ENCODE peak calls at places on chromosomes 12 and 14, in ten cellular contexts. T is frontal cortex; W is M059J; B is activated T-cell treated with anti-CD3 and anti-CD28 coated beads for 1 hour; U is stimulated activated CD4-positive, alpha-beta T cell treated with anti-CD3 and anti-CD28 coated beads, Interleukin-1b, Interleukin-23, amount 100 ng/mL, for 1 hour; E is fibroblast of lung; A is endodermal cell; P is A549; I is ACHN; L is Caco-2. O is an unnamed sample.

GRCh38 chr12:18277196-18277595 is 15.9 kb downstream of the PIK3C2G start:
- DNase-seq in T (no peak), W (no peak), B (no peak), U (no peak), E (peak; percentile 18), A (no peak), P (no peak), I (no peak), L (no peak), O (no peak)

GRCh38 chr14:72845675-72846074 is 48.2 kb downstream of the DPF3 start:
- DNase-seq in T (no peak), W (no peak), B (no peak), U (no peak), E (no peak), A (no peak), P (no peak), I (no peak), L (no peak), O (no peak)

GRCh38 chr12:124518051-124518932 is 49.1 kb downstream of the NCOR2 start:
- DNase-seq in T (peak; percentile 91), W (peak; percentile 99), B (no peak), U (no peak), E (peak; percentile 100), A (peak; percentile 78), P (peak; percentile 98), I (peak; percentile 100), L (no peak), O (peak; percentile 97)

GRCh38 chr14:97723834-97724770 is 926.9 kb downstream of the VRK1 start:
- DNase-seq in T (no peak), W (no peak), B (no peak), U (no peak), E (no peak), A (no peak), P (no peak), I (no peak), L (no peak), O (peak; percentile 28)

GRCh38 chr14:99604766-99605298 is 825 bp upstream of the CCDC85C start:
- DNase-seq in T (peak; percentile 50), W (peak; percentile 49), B (no peak), U (no peak), E (peak; percentile 48), A (no peak), P (peak; percentile 56), I (peak; percentile 57), L (peak; percentile 56), O (no peak)

GRCh38 chr14:90593254-90594040 is 196.6 kb downstream of the CALM1 start:
- DNase-seq in T (no peak), W (no peak), B (no peak), U (no peak), E (no peak), A (no peak), P (no peak), I (no peak), L (no peak), O (no peak)

GRCh38 chr12:38149395-38150073 is 167.0 kb upstream of the ALG10B start:
- DNase-seq in T (no peak), W (peak; percentile 84), B (no peak), U (no peak), E (no peak), A (no peak), P (no peak), I (peak; percentile 100), L (no peak), O (no peak)

GRCh38 chr14:52840916-52841315 is 49.5 kb upstream of the GNPNAT1 start:
- DNase-seq in T (peak; percentile 15), W (peak; percentile 72), B (no peak), U (no peak), E (peak; percentile 62), A (no peak), P (peak; percentile 33), I (no peak), L (no peak), O (peak; percentile 47)

GRCh38 chr12:106267535-106267934 is 19.7 kb upstream of the CKAP4 start:
- DNase-seq in T (no peak), W (no peak), B (no peak), U (no peak), E (no peak), A (no peak), P (no peak), I (no peak), L (no peak), O (no peak)

GRCh38 chr12:42097971-42098370 is 46.7 kb downstream of the GXYLT1 start:
- DNase-seq in T (no peak), W (no peak), B (no peak), U (no peak), E (no peak), A (no peak), P (no peak), I (peak; percentile 58), L (no peak), O (no peak)

GRCh38 chr12:70787612-70788011 is 132.9 kb downstream of the PTPRR start:
- DNase-seq in T (no peak), W (no peak), B (no peak), U (no peak), E (no peak), A (no peak), P (no peak), I (no peak), L (no peak), O (no peak)

GRCh38 chr12:47378907-47379306 is 299.1 kb upstream of the AMIGO2 start:
- DNase-seq in T (no peak), W (no peak), B (no peak), U (no peak), E (peak; percentile 37), A (no peak), P (no peak), I (no peak), L (no peak), O (no peak)

GRCh38 chr12:58470266-58471010 is 449.9 kb downstream of the LRIG3 start:
- DNase-seq in T (no peak), W (no peak), B (no peak), U (no peak), E (no peak), A (no peak), P (no peak), I (no peak), L (no peak), O (no peak)

GRCh38 chr12:5452569-5452968 is 20.7 kb downstream of the NTF3 start:
- DNase-seq in T (no peak), W (no peak), B (no peak), U (no peak), E (no peak), A (no peak), P (no peak), I (no peak), L (no peak), O (no peak)

GRCh38 chr12:50117057-50117622 is 5.1 kb downstream of the COX14 start:
- DNase-seq in T (no peak), W (no peak), B (no peak), U (no peak), E (no peak), A (no peak), P (no peak), I (no peak), L (no peak), O (no peak)

GRCh38 chr12:5441497-5442236 is 9.8 kb downstream of the NTF3 start:
- DNase-seq in T (no peak), W (peak; percentile 97), B (no peak), U (no peak), E (peak; percentile 83), A (peak; percentile 77), P (no peak), I (peak; percentile 97), L (no peak), O (no peak)

GRCh38 chr14:61586539-61587396 is 108.5 kb upstream of the HIF1A start:
- DNase-seq in T (no peak), W (peak; percentile 52), B (no peak), U (no peak), E (peak; percentile 73), A (peak; percentile 17), P (no peak), I (no peak), L (no peak), O (peak; percentile 75)

GRCh38 chr14:38079268-38079667 is 128.4 kb upstream of the SSTR1 start:
- DNase-seq in T (no peak), W (peak; percentile 21), B (no peak), U (no peak), E (no peak), A (no peak), P (peak; percentile 6), I (peak; percentile 84), L (no peak), O (peak; percentile 62)

GRCh38 chr12:90333939-90334338 is 621.0 kb downstream of the CCER1 start:
- DNase-seq in T (no peak), W (peak; percentile 47), B (no peak), U (no peak), E (peak; percentile 32), A (no peak), P (no peak), I (no peak), L (no peak), O (peak; percentile 63)

GRCh38 chr14:54322241-54322640 is 74.6 kb upstream of the CDKN3 start:
- DNase-seq in T (no peak), W (no peak), B (no peak), U (no peak), E (peak; percentile 67), A (no peak), P (no peak), I (no peak), L (no peak), O (no peak)

GRCh38 chr12:64633940-64634337 is 23.6 kb downstream of the RASSF3 start:
- DNase-seq in T (no peak), W (peak; percentile 81), B (no peak), U (no peak), E (peak; percentile 75), A (peak; percentile 66), P (peak; percentile 58), I (peak; percentile 81), L (peak; percentile 42), O (peak; percentile 80)

GRCh38 chr12:14284189-14284722 is 81.2 kb upstream of the ATF7IP start:
- DNase-seq in T (no peak), W (no peak), B (no peak), U (no peak), E (no peak), A (peak; percentile 71), P (no peak), I (no peak), L (no peak), O (no peak)

O was measured in bronchial epithelial cell.